ENCODE peak calls at places on chromosomes 1 and 21, in nine cellular contexts. E, Z, A, W, R, B, T, N and X are unnamed samples.

GRCh38 chr1:147748687-147749350 is 11.6 kb downstream of the GJA5 start:
- DNase-seq in E (no peak), Z (no peak), A (no peak), W (no peak), R (peak), B (no peak), T (no peak), N (no peak), X (no peak)

GRCh38 chr1:201713093-201713810 is 115.7 kb upstream of the IPO9 start:
- DNase-seq in E (peak), Z (peak), A (no peak), W (peak), R (peak), B (peak), T (no peak), N (no peak), X (peak)

GRCh38 chr1:234893725-234894630 is 234.7 kb downstream of the TOMM20 start:
- DNase-seq in E (peak), Z (no peak), A (no peak), W (no peak), R (peak), B (no peak), T (no peak), N (peak), X (no peak)

GRCh38 chr1:76998582-76999189 is 131.4 kb downstream of the ST6GALNAC5 start:
- DNase-seq in E (peak), Z (no peak), A (no peak), W (no peak), R (peak), B (no peak), T (no peak), N (no peak), X (no peak)

GRCh38 chr21:41583274-41583790 is 75.4 kb upstream of the TMPRSS2 start:
- DNase-seq in E (no peak), Z (no peak), A (no peak), W (peak), R (peak), B (no peak), T (no peak), N (no peak), X (no peak)

GRCh38 chr1:152954436-152954835 is 7.4 kb downstream of the SPRR5 start:
- DNase-seq in E (no peak), Z (no peak), A (no peak), W (no peak), R (peak), B (no peak), T (peak), N (no peak), X (no peak)

GRCh38 chr1:89820423-89821321 is at the start of gene LRRC8D:
- DNase-seq in E (no peak), Z (peak), A (peak), W (peak), R (peak), B (peak), T (peak), N (peak), X (peak)

GRCh38 chr1:18575620-18576019 is 55.0 kb upstream of the PAX7 start:
- DNase-seq in E (no peak), Z (no peak), A (no peak), W (peak), R (peak), B (peak), T (peak), N (no peak), X (peak)

GRCh38 chr1:47465605-47466004 is 27.8 kb downstream of the FOXD2 start:
- DNase-seq in E (no peak), Z (no peak), A (no peak), W (no peak), R (no peak), B (no peak), T (no peak), N (no peak), X (no peak)